ENCODE peak calls at places on chromosomes 13 and 19, in five cellular contexts. One of them, this sample, is unnamed.

GRCh38 chr19:16207063-16207462 is 9.4 kb downstream of the AP1M1 start:
- DNase-seq in RPMI7951: no peak
- DNase-seq in hypothalamus: no peak
- DNase-seq in lung: no peak
- DNase-seq in activated effector memory CD4-positive, alpha-beta T cell treated with anti-CD3 and anti-CD28 coated beads, Interleukin-2, amount 50 U/mL, for 16 hours: peak
- DNase-seq in this sample: no peak

GRCh38 chr13:77429320-77430142 is 102.6 kb upstream of the MYCBP2 start:
- DNase-seq in RPMI7951: peak
- DNase-seq in hypothalamus: no peak
- DNase-seq in lung: no peak
- DNase-seq in activated effector memory CD4-positive, alpha-beta T cell treated with anti-CD3 and anti-CD28 coated beads, Interleukin-2, amount 50 U/mL, for 16 hours: peak
- DNase-seq in this sample: no peak

GRCh38 chr13:63041640-63042414 is 1626.2 kb upstream of the PCDH20 start:
- DNase-seq in RPMI7951: no peak
- DNase-seq in hypothalamus: no peak
- DNase-seq in lung: no peak
- DNase-seq in activated effector memory CD4-positive, alpha-beta T cell treated with anti-CD3 and anti-CD28 coated beads, Interleukin-2, amount 50 U/mL, for 16 hours: no peak
- DNase-seq in this sample: no peak

GRCh38 chr19:19384486-19384885 is 21.0 kb upstream of the GATAD2A start:
- DNase-seq in RPMI7951: no peak
- DNase-seq in hypothalamus: no peak
- DNase-seq in lung: no peak
- DNase-seq in activated effector memory CD4-positive, alpha-beta T cell treated with anti-CD3 and anti-CD28 coated beads, Interleukin-2, amount 50 U/mL, for 16 hours: no peak
- DNase-seq in this sample: no peak

GRCh38 chr19:44931541-44931940 is 10.5 kb upstream of the APOC4 start:
- DNase-seq in RPMI7951: no peak
- DNase-seq in hypothalamus: no peak
- DNase-seq in lung: no peak
- DNase-seq in activated effector memory CD4-positive, alpha-beta T cell treated with anti-CD3 and anti-CD28 coated beads, Interleukin-2, amount 50 U/mL, for 16 hours: no peak
- DNase-seq in this sample: no peak

GRCh38 chr19:4730740-4731171 is 7.1 kb upstream of the DPP9 start:
- DNase-seq in RPMI7951: no peak
- DNase-seq in hypothalamus: no peak
- DNase-seq in lung: no peak
- DNase-seq in activated effector memory CD4-positive, alpha-beta T cell treated with anti-CD3 and anti-CD28 coated beads, Interleukin-2, amount 50 U/mL, for 16 hours: peak
- DNase-seq in this sample: no peak

GRCh38 chr13:95677564-95678386 is 836 bp downstream of the DNAJC3 start:
- DNase-seq in RPMI7951: peak
- DNase-seq in hypothalamus: peak
- DNase-seq in lung: peak
- DNase-seq in activated effector memory CD4-positive, alpha-beta T cell treated with anti-CD3 and anti-CD28 coated beads, Interleukin-2, amount 50 U/mL, for 16 hours: no peak
- DNase-seq in this sample: peak

GRCh38 chr13:73059460-73060250 is 850 bp downstream of the KLF5 start:
- DNase-seq in RPMI7951: peak
- DNase-seq in hypothalamus: peak
- DNase-seq in lung: peak
- DNase-seq in activated effector memory CD4-positive, alpha-beta T cell treated with anti-CD3 and anti-CD28 coated beads, Interleukin-2, amount 50 U/mL, for 16 hours: peak
- DNase-seq in this sample: peak

GRCh38 chr13:38417727-38418126 is 68.1 kb downstream of the UFM1 start:
- DNase-seq in RPMI7951: peak
- DNase-seq in hypothalamus: no peak
- DNase-seq in lung: no peak
- DNase-seq in activated effector memory CD4-positive, alpha-beta T cell treated with anti-CD3 and anti-CD28 coated beads, Interleukin-2, amount 50 U/mL, for 16 hours: no peak
- DNase-seq in this sample: peak

GRCh38 chr13:33252103-33252502 is 33.5 kb downstream of the STARD13 start:
- DNase-seq in RPMI7951: peak
- DNase-seq in hypothalamus: no peak
- DNase-seq in lung: no peak
- DNase-seq in activated effector memory CD4-positive, alpha-beta T cell treated with anti-CD3 and anti-CD28 coated beads, Interleukin-2, amount 50 U/mL, for 16 hours: no peak
- DNase-seq in this sample: no peak

GRCh38 chr13:46575321-46575721 is 22.4 kb downstream of the LRCH1 start:
- DNase-seq in RPMI7951: peak
- DNase-seq in hypothalamus: peak
- DNase-seq in lung: no peak
- DNase-seq in activated effector memory CD4-positive, alpha-beta T cell treated with anti-CD3 and anti-CD28 coated beads, Interleukin-2, amount 50 U/mL, for 16 hours: no peak
- DNase-seq in this sample: peak

GRCh38 chr19:29549105-29550070 is 23.6 kb downstream of the VSTM2B start:
- DNase-seq in RPMI7951: no peak
- DNase-seq in hypothalamus: no peak
- DNase-seq in lung: no peak
- DNase-seq in activated effector memory CD4-positive, alpha-beta T cell treated with anti-CD3 and anti-CD28 coated beads, Interleukin-2, amount 50 U/mL, for 16 hours: peak
- DNase-seq in this sample: no peak

GRCh38 chr19:14686411-14686810 is 3.4 kb upstream of the ZNF333 start:
- DNase-seq in RPMI7951: peak
- DNase-seq in hypothalamus: peak
- DNase-seq in lung: no peak
- DNase-seq in activated effector memory CD4-positive, alpha-beta T cell treated with anti-CD3 and anti-CD28 coated beads, Interleukin-2, amount 50 U/mL, for 16 hours: peak
- DNase-seq in this sample: peak

GRCh38 chr19:4800591-4801081 is 9.1 kb downstream of the FEM1A start:
- DNase-seq in RPMI7951: no peak
- DNase-seq in hypothalamus: no peak
- DNase-seq in lung: peak
- DNase-seq in activated effector memory CD4-positive, alpha-beta T cell treated with anti-CD3 and anti-CD28 coated beads, Interleukin-2, amount 50 U/mL, for 16 hours: no peak
- DNase-seq in this sample: no peak

GRCh38 chr19:5172859-5173577 is 167.6 kb downstream of the PTPRS start:
- DNase-seq in RPMI7951: peak
- DNase-seq in hypothalamus: peak
- DNase-seq in lung: no peak
- DNase-seq in activated effector memory CD4-positive, alpha-beta T cell treated with anti-CD3 and anti-CD28 coated beads, Interleukin-2, amount 50 U/mL, for 16 hours: no peak
- DNase-seq in this sample: peak

GRCh38 chr19:12064266-12065099 is at the start of gene ZNF844:
- DNase-seq in RPMI7951: peak
- DNase-seq in hypothalamus: peak
- DNase-seq in lung: peak
- DNase-seq in activated effector memory CD4-positive, alpha-beta T cell treated with anti-CD3 and anti-CD28 coated beads, Interleukin-2, amount 50 U/mL, for 16 hours: peak
- DNase-seq in this sample: peak

GRCh38 chr19:15640294-15640903 is at the start of gene CYP4F3:
- DNase-seq in RPMI7951: peak
- DNase-seq in hypothalamus: no peak
- DNase-seq in lung: peak
- DNase-seq in activated effector memory CD4-positive, alpha-beta T cell treated with anti-CD3 and anti-CD28 coated beads, Interleukin-2, amount 50 U/mL, for 16 hours: no peak
- DNase-seq in this sample: no peak

GRCh38 chr19:48477696-48478338 is 8.6 kb downstream of the CYTH2 start:
- DNase-seq in RPMI7951: no peak
- DNase-seq in hypothalamus: no peak
- DNase-seq in lung: no peak
- DNase-seq in activated effector memory CD4-positive, alpha-beta T cell treated with anti-CD3 and anti-CD28 coated beads, Interleukin-2, amount 50 U/mL, for 16 hours: no peak
- DNase-seq in this sample: no peak

GRCh38 chr13:43167058-43167457 is 143.7 kb downstream of the DNAJC15 start:
- DNase-seq in RPMI7951: no peak
- DNase-seq in hypothalamus: no peak
- DNase-seq in lung: no peak
- DNase-seq in activated effector memory CD4-positive, alpha-beta T cell treated with anti-CD3 and anti-CD28 coated beads, Interleukin-2, amount 50 U/mL, for 16 hours: no peak
- DNase-seq in this sample: no peak

GRCh38 chr13:40187836-40188591 is 478.4 kb downstream of the FOXO1 start:
- DNase-seq in RPMI7951: no peak
- DNase-seq in hypothalamus: no peak
- DNase-seq in lung: no peak
- DNase-seq in activated effector memory CD4-positive, alpha-beta T cell treated with anti-CD3 and anti-CD28 coated beads, Interleukin-2, amount 50 U/mL, for 16 hours: peak
- DNase-seq in this sample: no peak

GRCh38 chr13:97548736-97549135 is 114.8 kb downstream of the RAP2A start:
- DNase-seq in RPMI7951: no peak
- DNase-seq in hypothalamus: no peak
- DNase-seq in lung: no peak
- DNase-seq in activated effector memory CD4-positive, alpha-beta T cell treated with anti-CD3 and anti-CD28 coated beads, Interleukin-2, amount 50 U/mL, for 16 hours: no peak
- DNase-seq in this sample: no peak

GRCh38 chr13:103758222-103758621 is 692.0 kb upstream of the SLC10A2 start:
- DNase-seq in RPMI7951: no peak
- DNase-seq in hypothalamus: no peak
- DNase-seq in lung: no peak
- DNase-seq in activated effector memory CD4-positive, alpha-beta T cell treated with anti-CD3 and anti-CD28 coated beads, Interleukin-2, amount 50 U/mL, for 16 hours: no peak
- DNase-seq in this sample: no peak

GRCh38 chr13:79943633-79944032 is 397.3 kb downstream of the SPRY2 start:
- DNase-seq in RPMI7951: no peak
- DNase-seq in hypothalamus: no peak
- DNase-seq in lung: no peak
- DNase-seq in activated effector memory CD4-positive, alpha-beta T cell treated with anti-CD3 and anti-CD28 coated beads, Interleukin-2, amount 50 U/mL, for 16 hours: no peak
- DNase-seq in this sample: no peak

GRCh38 chr13:23889598-23890224 is 511 bp upstream of the MIPEP start:
- DNase-seq in RPMI7951: peak
- DNase-seq in hypothalamus: peak
- DNase-seq in lung: no peak
- DNase-seq in activated effector memory CD4-positive, alpha-beta T cell treated with anti-CD3 and anti-CD28 coated beads, Interleukin-2, amount 50 U/mL, for 16 hours: no peak
- DNase-seq in this sample: peak

GRCh38 chr13:27120811-27121210 is 50.8 kb downstream of the USP12 start:
- DNase-seq in RPMI7951: no peak
- DNase-seq in hypothalamus: no peak
- DNase-seq in lung: no peak
- DNase-seq in activated effector memory CD4-positive, alpha-beta T cell treated with anti-CD3 and anti-CD28 coated beads, Interleukin-2, amount 50 U/mL, for 16 hours: no peak
- DNase-seq in this sample: no peak

GRCh38 chr19:1649706-1650626 is 2.4 kb downstream of the TCF3 start:
- DNase-seq in RPMI7951: no peak
- DNase-seq in hypothalamus: no peak
- DNase-seq in lung: no peak
- DNase-seq in activated effector memory CD4-positive, alpha-beta T cell treated with anti-CD3 and anti-CD28 coated beads, Interleukin-2, amount 50 U/mL, for 16 hours: no peak
- DNase-seq in this sample: no peak

GRCh38 chr19:4415352-4415751 is 12.9 kb downstream of the CHAF1A start:
- DNase-seq in RPMI7951: no peak
- DNase-seq in hypothalamus: no peak
- DNase-seq in lung: no peak
- DNase-seq in activated effector memory CD4-positive, alpha-beta T cell treated with anti-CD3 and anti-CD28 coated beads, Interleukin-2, amount 50 U/mL, for 16 hours: no peak
- DNase-seq in this sample: no peak

GRCh38 chr13:89695343-89696257 is 1651.9 kb upstream of the MIR17HG start:
- DNase-seq in RPMI7951: peak
- DNase-seq in hypothalamus: peak
- DNase-seq in lung: peak
- DNase-seq in activated effector memory CD4-positive, alpha-beta T cell treated with anti-CD3 and anti-CD28 coated beads, Interleukin-2, amount 50 U/mL, for 16 hours: no peak
- DNase-seq in this sample: peak

GRCh38 chr19:46731007-46731501 is 14.1 kb upstream of the PRKD2 start:
- DNase-seq in RPMI7951: peak
- DNase-seq in hypothalamus: no peak
- DNase-seq in lung: peak
- DNase-seq in activated effector memory CD4-positive, alpha-beta T cell treated with anti-CD3 and anti-CD28 coated beads, Interleukin-2, amount 50 U/mL, for 16 hours: no peak
- DNase-seq in this sample: no peak

GRCh38 chr19:7159105-7159933 is 89.8 kb downstream of the ZNF557 start:
- DNase-seq in RPMI7951: peak
- DNase-seq in hypothalamus: no peak
- DNase-seq in lung: no peak
- DNase-seq in activated effector memory CD4-positive, alpha-beta T cell treated with anti-CD3 and anti-CD28 coated beads, Interleukin-2, amount 50 U/mL, for 16 hours: no peak
- DNase-seq in this sample: no peak